ENCODE peak calls at places on chromosome 1, in four cellular contexts. N is stomach, K is bronchial epithelial cell, R is lower lobe of right lung. H is an unnamed sample.

GRCh38 chr1:41572224-41572623 is 87.7 kb upstream of the EDN2 start:
- DNase-seq in N (peak; percentile 16), K (no peak), R (no peak), H (no peak)

GRCh38 chr1:229689273-229689672 is 63.2 kb downstream of the URB2 start:
- DNase-seq in N (no peak), K (no peak), R (peak; percentile 62), H (no peak)

GRCh38 chr1:27971674-27972073 is 11.9 kb downstream of the XKR8 start:
- DNase-seq in N (no peak), K (no peak), R (no peak), H (no peak)

GRCh38 chr1:58441699-58442098 is 104.8 kb downstream of the OMA1 start:
- DNase-seq in N (no peak), K (no peak), R (no peak), H (no peak)

GRCh38 chr1:155079487-155080249 is 1.0 kb downstream of the EFNA3 start:
- DNase-seq in N (no peak), K (no peak), R (no peak), H (peak; percentile 59)

GRCh38 chr1:63557365-63557987 is 34.2 kb downstream of the EFCAB7 start:
- DNase-seq in N (no peak), K (peak; percentile 43), R (no peak), H (no peak)

GRCh38 chr1:162220009-162220539 is 150.6 kb downstream of the NOS1AP start:
- DNase-seq in N (no peak), K (no peak), R (no peak), H (no peak)

GRCh38 chr1:21397813-21398188 is 42.1 kb upstream of the NBPF3 start:
- DNase-seq in N (no peak), K (no peak), R (peak; percentile 46), H (no peak)

GRCh38 chr1:173474097-173474779 is 2.9 kb upstream of the PRDX6 start:
- DNase-seq in N (no peak), K (peak; percentile 21), R (no peak), H (peak; percentile 38)

GRCh38 chr1:247317702-247318101 is 14.0 kb downstream of the ZNF496 start:
- DNase-seq in N (no peak), K (no peak), R (no peak), H (no peak)
- H3K4me3 ChIP-seq in N (no peak overlapping the region), K (no peak overlapping the region), R (no peak overlapping the region), H (no peak overlapping the region)

DNA sequence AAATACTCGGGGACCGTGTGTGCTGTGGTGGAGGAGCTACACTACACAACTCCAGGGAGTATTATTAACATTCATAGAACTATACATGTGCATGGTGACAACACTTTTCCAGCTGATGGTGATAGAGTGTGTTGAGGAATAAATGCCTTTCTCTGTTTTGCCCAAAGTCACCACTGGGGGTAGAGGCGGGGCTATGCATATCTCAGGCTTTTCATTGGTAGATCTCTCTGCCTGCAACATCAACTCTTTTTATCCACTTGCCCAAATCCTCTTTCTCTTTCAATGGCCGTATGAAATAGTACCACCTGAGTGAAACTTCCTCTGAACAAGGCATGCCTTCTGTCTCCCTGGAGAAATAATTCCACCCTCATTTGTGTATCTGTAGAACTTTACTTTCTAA is 107.0 kb upstream of the C8B start:
- DNase-seq in N (no peak), K (peak; percentile 7), R (no peak), H (no peak)
- TF ChIP-seq CTCF in N (no peak), K (no peak), R (no peak), H (no peak)

GRCh38 chr1:48757363-48757762 is 19.3 kb downstream of the BEND5 start:
- DNase-seq in N (no peak), K (no peak), R (no peak), H (no peak)
- H3K36me3 ChIP-seq in N (no peaks in the 10 kb centered on the region), K (no peaks in the 10 kb centered on the region), R (peaks cover 48% of the 10 kb centered on the region), H (no peaks in the 10 kb centered on the region)

GRCh38 chr1:84225636-84226035 is 75.9 kb upstream of the SAMD13 start:
- DNase-seq in N (no peak), K (no peak), R (no peak), H (no peak)
- H3K4me3 ChIP-seq in N (no peak overlapping the region), K (no peak overlapping the region), R (no peak overlapping the region), H (no peak overlapping the region)

GRCh38 chr1:195345149-195345548 is 1263.1 kb downstream of the KCNT2 start:
- DNase-seq in N (no peak), K (no peak), R (peak; percentile 11), H (peak; percentile 16)
- TF ChIP-seq CTCF in N (no peak), K (no peak), R (no peak), H (no peak)

GRCh38 chr1:108777839-108778238 is 31.4 kb downstream of the STXBP3 start:
- DNase-seq in N (no peak), K (peak; percentile 47), R (no peak), H (no peak)
- H3K36me3 ChIP-seq in N (peaks cover 25% of the 10 kb centered on the region), K (peaks cover 3% of the 10 kb centered on the region), R (peaks cover 93% of the 10 kb centered on the region), H (no peaks in the 10 kb centered on the region)

H was measured in mucosa of descending colon.